ENCODE peak calls at places on chromosomes 5 and 9, in seven cellular contexts. W, O, Z, E, F, D and G are unnamed samples.

GRCh38 chr5:2914022-2914661 is 162.7 kb upstream of the IRX2 start:
- DNase-seq in W (no peak), O (no peak), Z (no peak), E (no peak), F (no peak), D (no peak), G (no peak)

GRCh38 chr9:70169222-70169621 is 89.6 kb upstream of the SMC5 start:
- DNase-seq in W (no peak), O (no peak), Z (no peak), E (no peak), F (no peak), D (no peak), G (no peak)

GRCh38 chr5:39108987-39109386 is 34.8 kb upstream of the RICTOR start:
- DNase-seq in W (no peak), O (no peak), Z (no peak), E (no peak), F (no peak), D (no peak), G (no peak)

GRCh38 chr9:117008461-117008860 is 321.4 kb downstream of the TRIM32 start:
- DNase-seq in W (no peak), O (no peak), Z (no peak), E (no peak), F (no peak), D (no peak), G (no peak)

GRCh38 chr9:98692392-98692791 is 16.3 kb downstream of the GABBR2 start:
- DNase-seq in W (no peak), O (no peak), Z (no peak), E (no peak), F (no peak), D (no peak), G (no peak)

GRCh38 chr9:37944671-37945481 is 40.9 kb upstream of the SLC25A51 start:
- DNase-seq in W (no peak), O (no peak), Z (no peak), E (no peak), F (no peak), D (no peak), G (no peak)

GRCh38 chr5:116144103-116144502 is 59.3 kb downstream of the COMMD10 start:
- DNase-seq in W (no peak), O (no peak), Z (no peak), E (no peak), F (no peak), D (no peak), G (no peak)

GRCh38 chr5:121968910-121969607 is 7.3 kb downstream of the SRFBP1 start:
- DNase-seq in W (no peak), O (no peak), Z (no peak), E (no peak), F (no peak), D (no peak), G (no peak)

GRCh38 chr5:18394154-18394804 is 760.0 kb downstream of the TAF11L14 start:
- DNase-seq in W (no peak), O (peak), Z (peak), E (peak), F (peak), D (peak), G (peak)

GRCh38 chr5:102843997-102844396 is 88.9 kb downstream of the PAM start:
- DNase-seq in W (no peak), O (no peak), Z (no peak), E (no peak), F (no peak), D (no peak), G (no peak)

GRCh38 chr9:131728961-131729360 is 10.9 kb downstream of the RAPGEF1 start:
- DNase-seq in W (peak), O (peak), Z (peak), E (no peak), F (peak), D (peak), G (peak)

GRCh38 chr5:56729488-56729887 is 85.9 kb upstream of the MAP3K1 start:
- DNase-seq in W (no peak), O (no peak), Z (peak), E (no peak), F (no peak), D (no peak), G (no peak)

GRCh38 chr9:136081113-136081825 is 13.8 kb downstream of the NACC2 start:
- DNase-seq in W (no peak), O (no peak), Z (no peak), E (no peak), F (no peak), D (peak), G (no peak)

GRCh38 chr9:13860926-13861325 is 453.0 kb downstream of the NFIB start:
- DNase-seq in W (no peak), O (no peak), Z (no peak), E (no peak), F (no peak), D (no peak), G (no peak)

GRCh38 chr5:5315068-5315835 is 107.2 kb upstream of the ICE1 start:
- DNase-seq in W (no peak), O (no peak), Z (no peak), E (no peak), F (no peak), D (no peak), G (no peak)
- TF ChIP-seq CTCF in W (no peak), O (no peak), Z (no peak), E (no peak), F (no peak), D (no peak), G (no peak)

GRCh38 chr9:72315510-72316287 is 49.3 kb downstream of the ZFAND5 start:
- DNase-seq in W (no peak), O (no peak), Z (no peak), E (peak), F (peak), D (no peak), G (no peak)

GRCh38 chr9:72309366-72310133 is 55.5 kb downstream of the ZFAND5 start:
- DNase-seq in W (no peak), O (no peak), Z (no peak), E (no peak), F (no peak), D (no peak), G (no peak)

GRCh38 chr9:72312563-72312962 is 52.4 kb downstream of the ZFAND5 start:
- DNase-seq in W (no peak), O (no peak), Z (no peak), E (no peak), F (no peak), D (no peak), G (no peak)

GRCh38 chr9:72313507-72313906 is 51.5 kb downstream of the ZFAND5 start:
- DNase-seq in W (no peak), O (no peak), Z (no peak), E (no peak), F (no peak), D (no peak), G (no peak)

GRCh38 chr9:72315089-72315509 is 49.9 kb downstream of the ZFAND5 start:
- DNase-seq in W (no peak), O (no peak), Z (no peak), E (peak), F (peak), D (no peak), G (no peak)
- TF ChIP-seq CTCF in W (no peak), O (no peak), Z (no peak), E (no peak), F (no peak), D (no peak), G (no peak)

DNA sequence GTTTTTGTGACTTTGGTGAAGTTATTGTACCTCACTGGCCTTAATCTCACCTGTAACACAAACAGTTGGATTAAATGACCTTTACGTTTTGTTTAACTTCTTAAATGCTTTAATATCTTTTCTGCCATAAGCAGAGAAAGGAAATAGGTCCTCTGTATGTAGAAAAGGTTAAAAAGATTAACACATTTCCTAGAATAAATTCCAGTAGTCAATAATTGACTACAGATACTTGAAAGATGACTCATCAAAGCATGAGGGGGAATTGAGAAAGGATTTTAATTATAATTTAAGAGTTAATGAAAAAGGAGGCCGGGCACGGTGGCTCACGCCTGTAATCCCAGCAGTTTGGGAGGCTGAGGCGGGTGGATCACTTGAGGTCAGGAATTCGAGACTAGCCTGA is 35.8 kb upstream of the CMYA5 start:
- DNase-seq in W (no peak), O (no peak), Z (no peak), E (no peak), F (no peak), D (no peak), G (no peak)
- TF ChIP-seq CTCF in W (no peak), O (no peak), Z (no peak), E (no peak), F (no peak), D (no peak), G (no peak)

GRCh38 chr9:96651626-96652025 is 3.5 kb downstream of the PRXL2C start:
- DNase-seq in W (no peak), O (no peak), Z (peak), E (no peak), F (no peak), D (no peak), G (no peak)
- TF ChIP-seq CTCF in W (peak), O (peak), Z (peak), E (no peak), F (no peak), D (no peak), G (no peak)

GRCh38 chr9:105251733-105252404 is 7.4 kb downstream of the SLC44A1 start:
- DNase-seq in W (no peak), O (no peak), Z (no peak), E (no peak), F (no peak), D (no peak), G (no peak)
- TF ChIP-seq CTCF in W (no peak), O (no peak), Z (peak), E (no peak), F (no peak), D (no peak), G (no peak)

GRCh38 chr5:143685416-143685815 is 126.5 kb upstream of the HMHB1 start:
- DNase-seq in W (no peak), O (no peak), Z (peak), E (no peak), F (no peak), D (no peak), G (no peak)
- TF ChIP-seq CTCF in W (no peak), O (no peak), Z (peak), E (no peak), F (no peak), D (no peak), G (no peak)

GRCh38 chr5:1887400-1888360 is 5.0 kb upstream of the IRX4 start:
- DNase-seq in W (no peak), O (no peak), Z (no peak), E (no peak), F (no peak), D (no peak), G (no peak)

GRCh38 chr5:1890296-1890695 is 7.6 kb upstream of the IRX4 start:
- DNase-seq in W (no peak), O (no peak), Z (no peak), E (no peak), F (no peak), D (no peak), G (no peak)

GRCh38 chr5:1891391-1891790 is 8.7 kb upstream of the IRX4 start:
- DNase-seq in W (no peak), O (no peak), Z (no peak), E (no peak), F (no peak), D (no peak), G (no peak)

GRCh38 chr5:1888541-1889251 is 6.0 kb upstream of the IRX4 start:
- DNase-seq in W (no peak), O (no peak), Z (no peak), E (no peak), F (no peak), D (no peak), G (no peak)

GRCh38 chr5:1889321-1890065 is 6.8 kb upstream of the IRX4 start:
- DNase-seq in W (no peak), O (no peak), Z (no peak), E (no peak), F (no peak), D (no peak), G (no peak)
- TF ChIP-seq CTCF in W (no peak), O (no peak), Z (no peak), E (no peak), F (no peak), D (no peak), G (no peak)